ENCODE peak calls at places on chromosomes 16 and 17, in eight cellular contexts. One of them, this sample, is unnamed. For H3K36me3, the result is how much of the 10 kb centered on the place peaks cover.

GRCh38 chr17:61002316-61002736 is 324.7 kb downstream of the BCAS3 start:
- DNase-seq in left lung: no peak
- DNase-seq in fibroblast of lung: peak
- DNase-seq in CD8-positive, alpha-beta T cell: no peak
- DNase-seq in adipocyte: peak
- DNase-seq in prostate gland: no peak
- DNase-seq in GM23248: peak
- DNase-seq in ovary: no peak
- DNase-seq in this sample: peak

GRCh38 chr16:20348365-20349185 is 3.9 kb downstream of the UMOD start:
- DNase-seq in left lung: no peak
- DNase-seq in fibroblast of lung: no peak
- DNase-seq in CD8-positive, alpha-beta T cell: no peak
- DNase-seq in adipocyte: no peak
- DNase-seq in prostate gland: peak
- DNase-seq in GM23248: no peak
- DNase-seq in ovary: no peak
- DNase-seq in this sample: no peak

GRCh38 chr16:87552772-87553171 is 49.5 kb upstream of the JPH3 start:
- DNase-seq in left lung: no peak
- DNase-seq in fibroblast of lung: no peak
- DNase-seq in CD8-positive, alpha-beta T cell: no peak
- DNase-seq in adipocyte: peak
- DNase-seq in prostate gland: no peak
- DNase-seq in GM23248: peak
- DNase-seq in ovary: no peak
- DNase-seq in this sample: peak

GRCh38 chr17:83156408-83156807 is 77.0 kb downstream of the METRNL start:
- DNase-seq in left lung: no peak
- DNase-seq in fibroblast of lung: no peak
- DNase-seq in CD8-positive, alpha-beta T cell: no peak
- DNase-seq in adipocyte: no peak
- DNase-seq in prostate gland: no peak
- DNase-seq in GM23248: no peak
- DNase-seq in ovary: no peak
- DNase-seq in this sample: no peak

GRCh38 chr16:48454051-48454450 is 68.8 kb upstream of the SIAH1 start:
- DNase-seq in left lung: no peak
- DNase-seq in fibroblast of lung: no peak
- DNase-seq in CD8-positive, alpha-beta T cell: no peak
- DNase-seq in adipocyte: no peak
- DNase-seq in prostate gland: no peak
- DNase-seq in GM23248: no peak
- DNase-seq in ovary: no peak
- DNase-seq in this sample: no peak

GRCh38 chr17:40514013-40514875 is 12.8 kb upstream of the TNS4 start:
- DNase-seq in left lung: no peak
- DNase-seq in fibroblast of lung: no peak
- DNase-seq in CD8-positive, alpha-beta T cell: no peak
- DNase-seq in adipocyte: no peak
- DNase-seq in prostate gland: no peak
- DNase-seq in GM23248: no peak
- DNase-seq in ovary: no peak
- DNase-seq in this sample: no peak

GRCh38 chr16:88712362-88712979 is 6.2 kb downstream of the CTU2 start:
- DNase-seq in left lung: no peak
- DNase-seq in fibroblast of lung: no peak
- DNase-seq in CD8-positive, alpha-beta T cell: no peak
- DNase-seq in adipocyte: no peak
- DNase-seq in prostate gland: no peak
- DNase-seq in GM23248: no peak
- DNase-seq in ovary: no peak
- DNase-seq in this sample: no peak

GRCh38 chr17:17940451-17940911 is 31.7 kb downstream of the TOM1L2 start:
- DNase-seq in left lung: no peak
- DNase-seq in fibroblast of lung: peak
- DNase-seq in CD8-positive, alpha-beta T cell: no peak
- DNase-seq in adipocyte: peak
- DNase-seq in prostate gland: no peak
- DNase-seq in GM23248: peak
- DNase-seq in ovary: no peak
- DNase-seq in this sample: no peak

GRCh38 chr17:79836952-79837887 is 2.0 kb downstream of the CBX4 start:
- DNase-seq in left lung: peak
- DNase-seq in fibroblast of lung: peak
- DNase-seq in CD8-positive, alpha-beta T cell: peak
- DNase-seq in adipocyte: peak
- DNase-seq in prostate gland: peak
- DNase-seq in GM23248: peak
- DNase-seq in ovary: peak
- DNase-seq in this sample: peak

GRCh38 chr17:48617515-48618365 is 2.6 kb upstream of the HOXB8 start:
- DNase-seq in left lung: no peak
- DNase-seq in fibroblast of lung: no peak
- DNase-seq in CD8-positive, alpha-beta T cell: no peak
- DNase-seq in adipocyte: no peak
- DNase-seq in prostate gland: no peak
- DNase-seq in GM23248: peak
- DNase-seq in ovary: no peak
- DNase-seq in this sample: peak

GRCh38 chr17:64509179-64509578 is 2.4 kb downstream of the CEP95 start:
- DNase-seq in left lung: no peak
- DNase-seq in fibroblast of lung: no peak
- DNase-seq in CD8-positive, alpha-beta T cell: no peak
- DNase-seq in adipocyte: no peak
- DNase-seq in prostate gland: no peak
- DNase-seq in GM23248: no peak
- DNase-seq in ovary: no peak
- DNase-seq in this sample: no peak

GRCh38 chr17:37770631-37771518 is 26.0 kb upstream of the HNF1B start:
- DNase-seq in left lung: no peak
- DNase-seq in fibroblast of lung: peak
- DNase-seq in CD8-positive, alpha-beta T cell: no peak
- DNase-seq in adipocyte: peak
- DNase-seq in prostate gland: peak
- DNase-seq in GM23248: peak
- DNase-seq in ovary: no peak
- DNase-seq in this sample: peak

GRCh38 chr17:64455993-64456885 is 7.3 kb downstream of the MILR1 start:
- DNase-seq in left lung: no peak
- DNase-seq in fibroblast of lung: no peak
- DNase-seq in CD8-positive, alpha-beta T cell: no peak
- DNase-seq in adipocyte: no peak
- DNase-seq in prostate gland: no peak
- DNase-seq in GM23248: no peak
- DNase-seq in ovary: no peak
- DNase-seq in this sample: no peak

GRCh38 chr16:606656-607307 is 16.9 kb downstream of the RAB40C start:
- DNase-seq in left lung: peak
- DNase-seq in fibroblast of lung: no peak
- DNase-seq in CD8-positive, alpha-beta T cell: no peak
- DNase-seq in adipocyte: no peak
- DNase-seq in prostate gland: no peak
- DNase-seq in GM23248: no peak
- DNase-seq in ovary: no peak
- DNase-seq in this sample: no peak

GRCh38 chr17:62714016-62714777 is 86.7 kb downstream of the MRC2 start:
- DNase-seq in left lung: no peak
- DNase-seq in fibroblast of lung: peak
- DNase-seq in CD8-positive, alpha-beta T cell: no peak
- DNase-seq in adipocyte: peak
- DNase-seq in prostate gland: no peak
- DNase-seq in GM23248: peak
- DNase-seq in ovary: no peak
- DNase-seq in this sample: no peak

GRCh38 chr17:34300652-34301390 is 15.3 kb downstream of the CCL11 start:
- DNase-seq in left lung: no peak
- DNase-seq in fibroblast of lung: no peak
- DNase-seq in CD8-positive, alpha-beta T cell: no peak
- DNase-seq in adipocyte: peak
- DNase-seq in prostate gland: no peak
- DNase-seq in GM23248: peak
- DNase-seq in ovary: no peak
- DNase-seq in this sample: no peak
- H3K36me3 ChIP-seq in left lung: under half
- H3K36me3 ChIP-seq in fibroblast of lung: under half
- H3K36me3 ChIP-seq in CD8-positive, alpha-beta T cell: under half
- H3K36me3 ChIP-seq in adipocyte: under half
- H3K36me3 ChIP-seq in prostate gland: under half
- H3K36me3 ChIP-seq in GM23248: under half
- H3K36me3 ChIP-seq in ovary: under half
- H3K36me3 ChIP-seq in this sample: under half

DNA sequence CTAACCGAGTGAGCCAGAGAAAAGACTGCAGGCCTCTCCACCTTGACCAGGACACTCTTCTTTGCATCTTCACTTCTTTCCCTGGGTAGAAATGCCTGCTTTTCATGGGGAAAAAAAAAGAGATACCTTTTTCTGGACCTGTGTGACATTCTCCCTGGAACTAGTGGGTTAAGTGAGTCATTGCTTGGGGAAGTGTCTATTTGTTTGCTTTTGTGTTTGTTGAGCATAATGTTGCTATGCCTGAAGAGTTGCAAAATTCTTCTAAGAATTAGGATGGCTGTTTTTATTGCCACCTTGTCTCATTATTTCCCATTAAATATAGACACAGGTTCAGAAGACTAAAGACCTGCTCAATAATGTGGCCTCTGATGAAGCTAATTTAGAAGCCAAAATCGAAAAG is 18.8 kb downstream of the CLUAP1 start:
- DNase-seq in left lung: no peak
- DNase-seq in fibroblast of lung: no peak
- DNase-seq in CD8-positive, alpha-beta T cell: no peak
- DNase-seq in adipocyte: no peak
- DNase-seq in prostate gland: no peak
- DNase-seq in GM23248: peak
- DNase-seq in ovary: no peak
- DNase-seq in this sample: no peak
- H3K36me3 ChIP-seq in left lung: half or more
- H3K36me3 ChIP-seq in fibroblast of lung: under half
- H3K36me3 ChIP-seq in CD8-positive, alpha-beta T cell: under half
- H3K36me3 ChIP-seq in adipocyte: half or more
- H3K36me3 ChIP-seq in prostate gland: under half
- H3K36me3 ChIP-seq in GM23248: under half
- H3K36me3 ChIP-seq in ovary: under half
- H3K36me3 ChIP-seq in this sample: under half

DNA sequence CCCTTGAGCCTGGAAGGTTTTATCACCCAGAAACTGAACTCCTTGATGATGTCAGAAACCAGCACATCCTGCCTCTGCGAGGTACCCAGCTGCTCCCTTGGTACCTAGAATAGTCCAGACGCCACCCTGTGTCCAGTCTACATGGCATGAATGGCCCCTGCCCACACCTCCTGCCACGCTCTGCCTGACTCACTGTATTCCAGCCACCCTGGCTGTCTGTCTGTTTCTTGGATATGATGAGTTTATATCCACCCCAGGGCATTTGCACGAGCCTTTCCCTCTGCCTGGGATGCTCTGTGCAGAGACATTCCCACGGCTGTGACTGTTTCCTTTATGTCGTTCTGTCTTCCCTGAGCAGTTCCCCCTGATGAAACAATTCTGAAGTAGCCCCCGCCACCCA is 68.7 kb downstream of the CRISPLD2 start:
- DNase-seq in left lung: no peak
- DNase-seq in fibroblast of lung: no peak
- DNase-seq in CD8-positive, alpha-beta T cell: no peak
- DNase-seq in adipocyte: no peak
- DNase-seq in prostate gland: no peak
- DNase-seq in GM23248: no peak
- DNase-seq in ovary: no peak
- DNase-seq in this sample: peak
- H3K36me3 ChIP-seq in left lung: under half
- H3K36me3 ChIP-seq in fibroblast of lung: under half
- H3K36me3 ChIP-seq in CD8-positive, alpha-beta T cell: under half
- H3K36me3 ChIP-seq in adipocyte: half or more
- H3K36me3 ChIP-seq in prostate gland: under half
- H3K36me3 ChIP-seq in GM23248: under half
- H3K36me3 ChIP-seq in ovary: under half
- H3K36me3 ChIP-seq in this sample: under half

GRCh38 chr16:68247932-68248331 is 2.8 kb downstream of the PLA2G15 start:
- DNase-seq in left lung: no peak
- DNase-seq in fibroblast of lung: no peak
- DNase-seq in CD8-positive, alpha-beta T cell: no peak
- DNase-seq in adipocyte: no peak
- DNase-seq in prostate gland: no peak
- DNase-seq in GM23248: no peak
- DNase-seq in ovary: no peak
- DNase-seq in this sample: no peak
- H3K36me3 ChIP-seq in left lung: under half
- H3K36me3 ChIP-seq in fibroblast of lung: under half
- H3K36me3 ChIP-seq in CD8-positive, alpha-beta T cell: under half
- H3K36me3 ChIP-seq in adipocyte: under half
- H3K36me3 ChIP-seq in prostate gland: under half
- H3K36me3 ChIP-seq in GM23248: under half
- H3K36me3 ChIP-seq in ovary: under half
- H3K36me3 ChIP-seq in this sample: under half

GRCh38 chr16:8645141-8645521 is 23.6 kb downstream of the METTL22 start:
- DNase-seq in left lung: no peak
- DNase-seq in fibroblast of lung: no peak
- DNase-seq in CD8-positive, alpha-beta T cell: no peak
- DNase-seq in adipocyte: no peak
- DNase-seq in prostate gland: no peak
- DNase-seq in GM23248: no peak
- DNase-seq in ovary: no peak
- DNase-seq in this sample: no peak

GRCh38 chr16:8644513-8645140 is 23.1 kb downstream of the METTL22 start:
- DNase-seq in left lung: peak
- DNase-seq in fibroblast of lung: no peak
- DNase-seq in CD8-positive, alpha-beta T cell: peak
- DNase-seq in adipocyte: no peak
- DNase-seq in prostate gland: no peak
- DNase-seq in GM23248: no peak
- DNase-seq in ovary: no peak
- DNase-seq in this sample: no peak

GRCh38 chr16:8647721-8648318 is 26.3 kb downstream of the METTL22 start:
- DNase-seq in left lung: no peak
- DNase-seq in fibroblast of lung: no peak
- DNase-seq in CD8-positive, alpha-beta T cell: no peak
- DNase-seq in adipocyte: no peak
- DNase-seq in prostate gland: no peak
- DNase-seq in GM23248: no peak
- DNase-seq in ovary: no peak
- DNase-seq in this sample: no peak

GRCh38 chr16:8645831-8646230 is 24.3 kb downstream of the METTL22 start:
- DNase-seq in left lung: no peak
- DNase-seq in fibroblast of lung: no peak
- DNase-seq in CD8-positive, alpha-beta T cell: no peak
- DNase-seq in adipocyte: no peak
- DNase-seq in prostate gland: no peak
- DNase-seq in GM23248: no peak
- DNase-seq in ovary: no peak
- DNase-seq in this sample: no peak

DNA sequence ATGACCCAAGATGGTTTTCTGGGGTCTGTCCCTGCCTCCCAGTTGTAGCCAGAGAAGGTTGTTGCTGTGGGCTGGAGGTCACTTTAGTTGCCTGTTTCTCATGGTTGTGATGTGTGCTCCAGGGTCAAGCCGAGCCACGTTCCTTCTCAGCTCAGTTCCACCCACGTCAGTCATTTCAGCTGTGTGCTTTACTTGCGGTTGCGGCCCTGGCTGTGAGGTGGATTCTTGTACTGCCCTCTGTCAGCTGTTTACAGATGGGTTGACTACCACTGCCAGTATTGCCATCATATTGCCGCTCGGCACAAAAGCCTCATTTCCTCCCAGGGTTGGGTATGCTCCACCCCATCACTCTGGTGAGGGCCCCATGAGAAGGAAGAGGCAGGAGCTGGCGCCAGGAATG is 24.8 kb downstream of the METTL22 start:
- DNase-seq in left lung: no peak
- DNase-seq in fibroblast of lung: no peak
- DNase-seq in CD8-positive, alpha-beta T cell: no peak
- DNase-seq in adipocyte: no peak
- DNase-seq in prostate gland: no peak
- DNase-seq in GM23248: no peak
- DNase-seq in ovary: no peak
- DNase-seq in this sample: no peak
- H3K36me3 ChIP-seq in left lung: half or more
- H3K36me3 ChIP-seq in fibroblast of lung: under half
- H3K36me3 ChIP-seq in CD8-positive, alpha-beta T cell: half or more
- H3K36me3 ChIP-seq in adipocyte: half or more
- H3K36me3 ChIP-seq in prostate gland: under half
- H3K36me3 ChIP-seq in GM23248: under half
- H3K36me3 ChIP-seq in ovary: under half
- H3K36me3 ChIP-seq in this sample: under half